ENCODE peak calls at places on chromosomes 4 and X, in six cellular contexts. One of them, this sample, is unnamed.

GRCh38 chr4:123555500-123556273 is 159.1 kb downstream of the SPRY1 start:
- DNase-seq in cardiac muscle cell: peak
- DNase-seq in adipocyte: peak
- DNase-seq in upper lobe of right lung: peak
- DNase-seq in fibroblast of mammary gland: peak
- DNase-seq in CD8-positive, alpha-beta memory T cell: no peak
- DNase-seq in this sample: no peak

GRCh38 chr4:137267024-137267423 is 265.3 kb downstream of the PCDH18 start:
- DNase-seq in adipocyte: peak
- DNase-seq in fibroblast of mammary gland: peak
- DNase-seq in upper lobe of right lung: no peak
- DNase-seq in CD8-positive, alpha-beta memory T cell: no peak
- DNase-seq in cardiac muscle cell: peak
- DNase-seq in this sample: no peak

GRCh38 chr4:73698217-73698616 is 42.2 kb upstream of the CXCL8 start:
- DNase-seq in CD8-positive, alpha-beta memory T cell: no peak
- DNase-seq in upper lobe of right lung: no peak
- DNase-seq in adipocyte: peak
- DNase-seq in cardiac muscle cell: peak
- DNase-seq in fibroblast of mammary gland: peak
- DNase-seq in this sample: peak

GRCh38 chr4:77047037-77047436 is 28.8 kb downstream of the CCNI start:
- DNase-seq in adipocyte: peak
- DNase-seq in CD8-positive, alpha-beta memory T cell: no peak
- DNase-seq in upper lobe of right lung: no peak
- DNase-seq in cardiac muscle cell: peak
- DNase-seq in fibroblast of mammary gland: peak
- DNase-seq in this sample: no peak

GRCh38 chr4:158530391-158530790 is 8.7 kb downstream of the RXFP1 start:
- DNase-seq in cardiac muscle cell: no peak
- DNase-seq in CD8-positive, alpha-beta memory T cell: no peak
- DNase-seq in upper lobe of right lung: no peak
- DNase-seq in adipocyte: no peak
- DNase-seq in fibroblast of mammary gland: peak
- DNase-seq in this sample: no peak

GRCh38 chrX:144918936-144919335 is 328.4 kb upstream of the SPANXN1 start:
- DNase-seq in CD8-positive, alpha-beta memory T cell: no peak
- DNase-seq in upper lobe of right lung: no peak
- DNase-seq in adipocyte: no peak
- DNase-seq in cardiac muscle cell: no peak
- DNase-seq in fibroblast of mammary gland: no peak
- DNase-seq in this sample: no peak

GRCh38 chr4:142404191-142404611 is 441.9 kb downstream of the INPP4B start:
- DNase-seq in CD8-positive, alpha-beta memory T cell: peak
- DNase-seq in cardiac muscle cell: peak
- DNase-seq in upper lobe of right lung: no peak
- DNase-seq in adipocyte: peak
- DNase-seq in fibroblast of mammary gland: peak
- DNase-seq in this sample: no peak

GRCh38 chrX:56802428-56802827 is 73.4 kb downstream of the NBDY start:
- DNase-seq in CD8-positive, alpha-beta memory T cell: no peak
- DNase-seq in upper lobe of right lung: no peak
- DNase-seq in fibroblast of mammary gland: no peak
- DNase-seq in cardiac muscle cell: no peak
- DNase-seq in adipocyte: no peak
- DNase-seq in this sample: no peak

GRCh38 chrX:106932492-106932923 is 12.3 kb downstream of the CLDN2 start:
- DNase-seq in CD8-positive, alpha-beta memory T cell: no peak
- DNase-seq in upper lobe of right lung: no peak
- DNase-seq in fibroblast of mammary gland: peak
- DNase-seq in adipocyte: no peak
- DNase-seq in cardiac muscle cell: peak
- DNase-seq in this sample: no peak

GRCh38 chr4:183326853-183327252 is 4.6 kb upstream of the CLDN24 start:
- DNase-seq in adipocyte: no peak
- DNase-seq in upper lobe of right lung: no peak
- DNase-seq in CD8-positive, alpha-beta memory T cell: no peak
- DNase-seq in cardiac muscle cell: no peak
- DNase-seq in fibroblast of mammary gland: peak
- DNase-seq in this sample: no peak

GRCh38 chr4:139858436-139859225 is 193.0 kb downstream of the MGST2 start:
- DNase-seq in upper lobe of right lung: no peak
- DNase-seq in cardiac muscle cell: no peak
- DNase-seq in adipocyte: no peak
- DNase-seq in fibroblast of mammary gland: no peak
- DNase-seq in CD8-positive, alpha-beta memory T cell: no peak
- DNase-seq in this sample: no peak

GRCh38 chrX:68186552-68187262 is 246.6 kb downstream of the OPHN1 start:
- DNase-seq in upper lobe of right lung: no peak
- DNase-seq in cardiac muscle cell: no peak
- DNase-seq in fibroblast of mammary gland: peak
- DNase-seq in CD8-positive, alpha-beta memory T cell: no peak
- DNase-seq in adipocyte: no peak
- DNase-seq in this sample: no peak

GRCh38 chr4:20676773-20677172 is 23.5 kb upstream of the PACRGL start:
- DNase-seq in adipocyte: no peak
- DNase-seq in upper lobe of right lung: no peak
- DNase-seq in cardiac muscle cell: no peak
- DNase-seq in fibroblast of mammary gland: no peak
- DNase-seq in CD8-positive, alpha-beta memory T cell: no peak
- DNase-seq in this sample: no peak

GRCh38 chr4:166174717-166175510 is 301.9 kb downstream of the TLL1 start:
- DNase-seq in fibroblast of mammary gland: peak
- DNase-seq in CD8-positive, alpha-beta memory T cell: no peak
- DNase-seq in adipocyte: no peak
- DNase-seq in cardiac muscle cell: peak
- DNase-seq in upper lobe of right lung: no peak
- DNase-seq in this sample: no peak

GRCh38 chr4:84324850-84325249 is 174.2 kb downstream of the NKX6-1 start:
- DNase-seq in cardiac muscle cell: no peak
- DNase-seq in CD8-positive, alpha-beta memory T cell: no peak
- DNase-seq in upper lobe of right lung: no peak
- DNase-seq in fibroblast of mammary gland: no peak
- DNase-seq in adipocyte: no peak
- DNase-seq in this sample: peak

GRCh38 chr4:82785248-82786003 is 13.2 kb downstream of the SCD5 start:
- DNase-seq in CD8-positive, alpha-beta memory T cell: no peak
- DNase-seq in fibroblast of mammary gland: peak
- DNase-seq in cardiac muscle cell: peak
- DNase-seq in upper lobe of right lung: no peak
- DNase-seq in adipocyte: peak
- DNase-seq in this sample: no peak

GRCh38 chrX:45400380-45400779 is 199.7 kb upstream of the DIPK2B start:
- DNase-seq in adipocyte: peak
- DNase-seq in fibroblast of mammary gland: peak
- DNase-seq in cardiac muscle cell: peak
- DNase-seq in upper lobe of right lung: no peak
- DNase-seq in CD8-positive, alpha-beta memory T cell: no peak
- DNase-seq in this sample: no peak

GRCh38 chr4:90995996-90996395 is 868.8 kb downstream of the CCSER1 start:
- DNase-seq in CD8-positive, alpha-beta memory T cell: no peak
- DNase-seq in fibroblast of mammary gland: no peak
- DNase-seq in adipocyte: no peak
- DNase-seq in upper lobe of right lung: no peak
- DNase-seq in cardiac muscle cell: no peak
- DNase-seq in this sample: no peak

GRCh38 chrX:331772-332495 is 13.3 kb upstream of the GTPBP6 start:
- DNase-seq in cardiac muscle cell: no peak
- DNase-seq in CD8-positive, alpha-beta memory T cell: no peak
- DNase-seq in adipocyte: no peak
- DNase-seq in upper lobe of right lung: peak
- DNase-seq in fibroblast of mammary gland: no peak
- DNase-seq in this sample: no peak

GRCh38 chr4:173834151-173834550 is 304.1 kb upstream of the HAND2 start:
- DNase-seq in CD8-positive, alpha-beta memory T cell: no peak
- DNase-seq in adipocyte: no peak
- DNase-seq in upper lobe of right lung: no peak
- DNase-seq in cardiac muscle cell: peak
- DNase-seq in fibroblast of mammary gland: peak
- DNase-seq in this sample: no peak

GRCh38 chr4:73451404-73451803 is 15.4 kb downstream of the AFP start:
- DNase-seq in upper lobe of right lung: no peak
- DNase-seq in fibroblast of mammary gland: peak
- DNase-seq in CD8-positive, alpha-beta memory T cell: no peak
- DNase-seq in adipocyte: no peak
- DNase-seq in cardiac muscle cell: peak
- DNase-seq in this sample: no peak

GRCh38 chr4:133096972-133097371 is 52.1 kb upstream of the PCDH10 start:
- DNase-seq in upper lobe of right lung: no peak
- DNase-seq in CD8-positive, alpha-beta memory T cell: no peak
- DNase-seq in fibroblast of mammary gland: no peak
- DNase-seq in cardiac muscle cell: no peak
- DNase-seq in adipocyte: no peak
- DNase-seq in this sample: no peak

GRCh38 chr4:184408021-184408710 is 66.2 kb downstream of the IRF2 start:
- DNase-seq in upper lobe of right lung: no peak
- DNase-seq in cardiac muscle cell: peak
- DNase-seq in adipocyte: peak
- DNase-seq in fibroblast of mammary gland: peak
- DNase-seq in CD8-positive, alpha-beta memory T cell: no peak
- DNase-seq in this sample: no peak

GRCh38 chr4:184408711-184409081 is 65.7 kb downstream of the IRF2 start:
- DNase-seq in cardiac muscle cell: no peak
- DNase-seq in fibroblast of mammary gland: no peak
- DNase-seq in upper lobe of right lung: no peak
- DNase-seq in adipocyte: no peak
- DNase-seq in CD8-positive, alpha-beta memory T cell: no peak
- DNase-seq in this sample: no peak

GRCh38 chr4:184409911-184410692 is 64.2 kb downstream of the IRF2 start:
- DNase-seq in upper lobe of right lung: no peak
- DNase-seq in CD8-positive, alpha-beta memory T cell: peak
- DNase-seq in adipocyte: no peak
- DNase-seq in fibroblast of mammary gland: no peak
- DNase-seq in cardiac muscle cell: no peak
- DNase-seq in this sample: no peak

GRCh38 chr4:184410748-184411147 is 63.6 kb downstream of the IRF2 start:
- DNase-seq in fibroblast of mammary gland: no peak
- DNase-seq in adipocyte: no peak
- DNase-seq in upper lobe of right lung: no peak
- DNase-seq in CD8-positive, alpha-beta memory T cell: no peak
- DNase-seq in cardiac muscle cell: no peak
- DNase-seq in this sample: no peak

DNA sequence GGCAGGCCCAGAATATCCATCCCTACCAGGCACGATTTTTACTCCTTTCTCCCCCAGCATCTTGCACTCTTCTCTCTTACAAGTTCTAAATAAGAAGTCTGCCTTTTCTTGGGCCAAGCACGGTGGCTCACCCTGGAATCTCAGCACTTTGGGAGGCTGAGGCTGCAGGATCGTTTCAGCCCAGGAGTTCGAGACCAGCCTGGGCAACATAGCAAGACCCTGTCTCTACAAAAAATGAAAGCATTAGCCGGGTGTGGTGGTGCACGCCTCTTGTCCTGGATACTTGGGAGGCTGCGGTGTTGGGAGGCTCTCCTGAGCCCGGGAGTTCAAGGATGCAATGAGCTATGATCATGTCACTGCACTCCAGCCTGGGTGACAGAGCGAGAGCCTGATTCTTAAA is 64.8 kb downstream of the IRF2 start:
- DNase-seq in upper lobe of right lung: no peak
- DNase-seq in cardiac muscle cell: no peak
- DNase-seq in adipocyte: no peak
- DNase-seq in CD8-positive, alpha-beta memory T cell: no peak
- DNase-seq in fibroblast of mammary gland: no peak
- DNase-seq in this sample: no peak
- H3K4me3 ChIP-seq in upper lobe of right lung: no peak
- H3K4me3 ChIP-seq in cardiac muscle cell: no peak
- H3K4me3 ChIP-seq in adipocyte: no peak
- H3K4me3 ChIP-seq in CD8-positive, alpha-beta memory T cell: no peak
- H3K4me3 ChIP-seq in fibroblast of mammary gland: no peak
- H3K4me3 ChIP-seq in this sample: no peak

GRCh38 chrX:31269914-31270313 is 198.1 kb upstream of the FTHL17 start:
- DNase-seq in CD8-positive, alpha-beta memory T cell: no peak
- DNase-seq in fibroblast of mammary gland: no peak
- DNase-seq in adipocyte: no peak
- DNase-seq in upper lobe of right lung: no peak
- DNase-seq in cardiac muscle cell: peak
- DNase-seq in this sample: no peak

GRCh38 chrX:31268359-31268758 is 196.5 kb upstream of the FTHL17 start:
- DNase-seq in upper lobe of right lung: no peak
- DNase-seq in fibroblast of mammary gland: no peak
- DNase-seq in CD8-positive, alpha-beta memory T cell: no peak
- DNase-seq in adipocyte: peak
- DNase-seq in cardiac muscle cell: peak
- DNase-seq in this sample: peak

GRCh38 chrX:31260351-31260750 is 188.5 kb upstream of the FTHL17 start:
- DNase-seq in cardiac muscle cell: peak
- DNase-seq in adipocyte: no peak
- DNase-seq in CD8-positive, alpha-beta memory T cell: no peak
- DNase-seq in upper lobe of right lung: no peak
- DNase-seq in fibroblast of mammary gland: no peak
- DNase-seq in this sample: no peak

GRCh38 chrX:31266172-31267076 is 194.6 kb upstream of the FTHL17 start:
- DNase-seq in fibroblast of mammary gland: no peak
- DNase-seq in cardiac muscle cell: peak
- DNase-seq in adipocyte: peak
- DNase-seq in CD8-positive, alpha-beta memory T cell: no peak
- DNase-seq in upper lobe of right lung: peak
- DNase-seq in this sample: peak

GRCh38 chrX:31265383-31265782 is 193.5 kb upstream of the FTHL17 start:
- DNase-seq in adipocyte: no peak
- DNase-seq in cardiac muscle cell: no peak
- DNase-seq in CD8-positive, alpha-beta memory T cell: no peak
- DNase-seq in fibroblast of mammary gland: no peak
- DNase-seq in upper lobe of right lung: no peak
- DNase-seq in this sample: no peak
- H3K4me3 ChIP-seq in adipocyte: peak
- H3K4me3 ChIP-seq in cardiac muscle cell: no peak
- H3K4me3 ChIP-seq in CD8-positive, alpha-beta memory T cell: no peak
- H3K4me3 ChIP-seq in fibroblast of mammary gland: no peak
- H3K4me3 ChIP-seq in upper lobe of right lung: peak
- H3K4me3 ChIP-seq in this sample: no peak

GRCh38 chr4:2393353-2394270 is 24.8 kb downstream of the ZFYVE28 start:
- DNase-seq in cardiac muscle cell: peak
- DNase-seq in CD8-positive, alpha-beta memory T cell: no peak
- DNase-seq in fibroblast of mammary gland: no peak
- DNase-seq in upper lobe of right lung: no peak
- DNase-seq in adipocyte: no peak
- DNase-seq in this sample: peak
- H3K4me3 ChIP-seq in cardiac muscle cell: peak
- H3K4me3 ChIP-seq in CD8-positive, alpha-beta memory T cell: peak
- H3K4me3 ChIP-seq in fibroblast of mammary gland: no peak
- H3K4me3 ChIP-seq in upper lobe of right lung: peak
- H3K4me3 ChIP-seq in adipocyte: peak
- H3K4me3 ChIP-seq in this sample: no peak

DNA sequence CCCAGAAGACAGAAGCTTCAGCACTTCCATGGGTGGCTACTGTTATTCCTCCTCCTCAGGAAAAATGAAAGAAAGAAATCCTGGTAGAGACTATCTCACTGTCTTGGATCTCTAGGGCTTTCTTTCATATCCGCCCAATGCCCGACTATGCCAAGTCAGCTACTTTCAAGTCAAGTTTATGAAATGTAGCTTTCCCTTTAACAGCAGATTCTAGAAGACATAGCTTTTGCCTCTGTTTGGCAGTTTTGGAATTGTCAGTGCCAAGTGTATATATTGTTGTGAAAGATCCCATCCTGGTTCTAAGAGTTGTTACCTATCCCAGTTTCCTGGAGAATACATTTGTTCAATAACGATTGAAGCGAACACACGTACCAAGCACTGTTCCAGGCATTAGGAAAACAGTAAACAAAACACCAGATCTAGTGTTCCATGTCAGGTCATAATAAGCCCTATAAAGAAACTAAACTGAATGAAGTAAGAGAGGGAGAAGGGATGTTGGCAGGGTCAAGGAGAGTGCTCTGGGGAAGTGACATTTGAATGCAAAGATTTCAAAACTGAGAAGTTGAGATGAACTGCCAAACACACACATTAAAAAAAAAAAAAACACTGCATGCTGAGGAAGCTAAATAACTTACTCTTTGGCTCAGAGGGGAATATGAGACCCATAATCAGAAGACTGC is 14.5 kb upstream of the ENAM start:
- DNase-seq in cardiac muscle cell: peak
- DNase-seq in CD8-positive, alpha-beta memory T cell: no peak
- DNase-seq in adipocyte: no peak
- DNase-seq in fibroblast of mammary gland: no peak
- DNase-seq in upper lobe of right lung: no peak
- DNase-seq in this sample: no peak
- H3K4me3 ChIP-seq in cardiac muscle cell: no peak
- H3K4me3 ChIP-seq in CD8-positive, alpha-beta memory T cell: no peak
- H3K4me3 ChIP-seq in adipocyte: peak
- H3K4me3 ChIP-seq in fibroblast of mammary gland: no peak
- H3K4me3 ChIP-seq in upper lobe of right lung: peak
- H3K4me3 ChIP-seq in this sample: no peak

This sample was measured in WERI-Rb-1.